ENCODE peak calls at places on chromosomes 11 and 22, in nine cellular contexts. E is neuronal stem cell, Y is IMR-90, K is mesendoderm, Z is A549, D is neural progenitor cell, X is keratinocyte, S is GM23338, V is MM.1S. O is an unnamed sample.

GRCh38 chr11:131534031-131534430 is 163.6 kb downstream of the NTM start:
- DNase-seq in E (no peak), Y (no peak), K (no peak), Z (no peak), D (no peak), X (no peak), S (no peak), V (no peak), O (no peak)

GRCh38 chr11:43987384-43988039 is 45.1 kb downstream of the C11orf96 start:
- DNase-seq in E (no peak), Y (peak), K (peak), Z (no peak), D (no peak), X (no peak), S (no peak), V (no peak), O (peak)

GRCh38 chr11:128361451-128362020 is 225.8 kb downstream of the ETS1 start:
- DNase-seq in E (no peak), Y (peak), K (no peak), Z (no peak), D (no peak), X (no peak), S (no peak), V (peak), O (peak)

GRCh38 chr11:121723261-121723741 is 270.5 kb upstream of the SORL1-AS1 start:
- DNase-seq in E (no peak), Y (no peak), K (peak), Z (no peak), D (peak), X (no peak), S (peak), V (no peak), O (peak)

GRCh38 chr11:10550503-10550902 is 9.5 kb upstream of the RNF141 start:
- DNase-seq in E (no peak), Y (peak), K (no peak), Z (no peak), D (no peak), X (no peak), S (no peak), V (no peak), O (peak)

GRCh38 chr11:2834893-2835767 is 50.4 kb downstream of the CDKN1C start:
- DNase-seq in E (no peak), Y (peak), K (peak), Z (no peak), D (no peak), X (no peak), S (no peak), V (no peak), O (no peak)

GRCh38 chr11:2795491-2795991 is 90.0 kb downstream of the CDKN1C start:
- DNase-seq in E (no peak), Y (no peak), K (no peak), Z (no peak), D (no peak), X (no peak), S (no peak), V (no peak), O (no peak)

GRCh38 chr11:56885182-56885581 is 103.5 kb upstream of the OR5AK2 start:
- DNase-seq in E (peak), Y (no peak), K (peak), Z (no peak), D (peak), X (no peak), S (peak), V (no peak), O (no peak)

GRCh38 chr22:22720724-22721261 is 76.4 kb downstream of the GGTLC2 start:
- DNase-seq in E (no peak), Y (no peak), K (no peak), Z (no peak), D (no peak), X (no peak), S (no peak), V (peak), O (peak)

GRCh38 chr22:48949375-48950149 is 878.1 kb downstream of the BRD1 start:
- DNase-seq in E (no peak), Y (no peak), K (no peak), Z (no peak), D (no peak), X (no peak), S (no peak), V (no peak), O (no peak)

GRCh38 chr11:3227568-3228444 is 4.4 kb downstream of the MRGPRE start:
- DNase-seq in E (no peak), Y (no peak), K (no peak), Z (no peak), D (no peak), X (no peak), S (no peak), V (no peak), O (no peak)

GRCh38 chr22:30292069-30292970 is 3.0 kb upstream of the CASTOR1 start:
- DNase-seq in E (no peak), Y (no peak), K (no peak), Z (no peak), D (no peak), X (no peak), S (no peak), V (no peak), O (no peak)

GRCh38 chr11:7495997-7496545 is 10.8 kb downstream of the OLFML1 start:
- DNase-seq in E (no peak), Y (no peak), K (no peak), Z (no peak), D (no peak), X (no peak), S (no peak), V (no peak), O (no peak)

GRCh38 chr11:47426062-47426956 is at the start of gene PSMC3:
- DNase-seq in E (peak), Y (peak), K (peak), Z (peak), D (peak), X (peak), S (peak), V (peak), O (peak)

GRCh38 chr11:9664276-9665171 is 647 bp downstream of the SWAP70 start:
- DNase-seq in E (no peak), Y (peak), K (peak), Z (peak), D (peak), X (no peak), S (peak), V (peak), O (peak)

DNA sequence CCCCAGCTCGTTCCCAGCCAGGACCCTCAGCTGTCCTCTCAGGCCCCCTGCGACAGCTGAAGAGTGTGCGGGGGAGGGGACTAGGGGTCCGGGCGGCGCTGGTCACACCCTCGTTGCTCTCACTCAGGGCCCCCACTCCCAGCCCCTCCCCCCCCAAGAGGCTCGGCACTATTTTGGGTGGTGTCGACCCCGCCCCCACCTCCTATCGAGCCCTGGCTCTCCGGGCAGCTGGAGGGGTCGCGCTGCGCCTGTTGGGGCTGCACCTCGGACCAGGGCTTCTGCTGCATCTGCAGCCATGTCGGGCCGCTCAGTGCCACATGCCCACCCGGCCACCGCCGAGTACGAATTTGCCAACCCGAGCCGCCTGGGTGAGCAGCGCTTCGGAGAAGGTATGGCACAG is at the start of gene HSPB2:
- DNase-seq in E (no peak), Y (no peak), K (no peak), Z (no peak), D (no peak), X (no peak), S (peak), V (no peak), O (peak)
- H3K27ac ChIP-seq in E (no peak), Y (peak), K (no peak), Z (peak), D (no peak), X (no peak), S (no peak), V (no peak), O (peak)

DNA sequence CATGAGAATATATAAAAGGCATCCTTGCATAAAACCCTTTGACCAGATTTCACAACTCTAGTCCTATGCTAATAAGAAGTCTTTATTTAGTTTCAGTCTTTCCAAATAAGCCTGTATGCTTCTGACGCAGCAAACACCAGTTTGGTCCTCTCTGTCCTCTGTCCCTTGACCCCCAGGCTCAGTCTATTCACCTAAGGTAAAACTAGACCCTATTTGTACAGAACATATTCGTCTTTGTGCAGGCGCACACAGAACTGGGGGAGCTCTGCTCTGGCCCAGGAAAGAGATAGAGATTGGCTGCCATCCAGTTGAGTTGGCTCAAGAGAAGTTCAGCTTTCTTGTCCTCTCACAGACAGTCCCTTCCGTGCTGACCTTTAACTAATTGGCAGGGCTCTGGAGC is 21.0 kb upstream of the PSMA1 start:
- DNase-seq in E (no peak), Y (no peak), K (no peak), Z (no peak), D (no peak), X (no peak), S (no peak), V (no peak), O (no peak)
- H3K4me2 ChIP-seq in E (no peak), Y (no peak), K (no peak), Z (no peak), D (no peak), X (no peak), S (peak), V (no peak), O (no peak)

GRCh38 chr22:25714070-25714469 is 27.9 kb upstream of the MYO18B start:
- DNase-seq in E (no peak), Y (no peak), K (no peak), Z (no peak), D (no peak), X (no peak), S (no peak), V (no peak), O (no peak)
- H3K27ac ChIP-seq in E (no peak), Y (no peak), K (no peak), Z (no peak), D (no peak), X (no peak), S (no peak), V (no peak), O (no peak)

GRCh38 chr11:115920841-115921480 is 416.7 kb upstream of the CADM1 start:
- DNase-seq in E (no peak), Y (no peak), K (no peak), Z (no peak), D (peak), X (no peak), S (no peak), V (no peak), O (no peak)

GRCh38 chr11:115918579-115918978 is 414.4 kb upstream of the CADM1 start:
- DNase-seq in E (no peak), Y (no peak), K (no peak), Z (no peak), D (no peak), X (no peak), S (no peak), V (no peak), O (no peak)

GRCh38 chr11:115921540-115921939 is 417.3 kb upstream of the CADM1 start:
- DNase-seq in E (no peak), Y (no peak), K (no peak), Z (no peak), D (no peak), X (no peak), S (no peak), V (no peak), O (no peak)

GRCh38 chr11:115919341-115920086 is 415.3 kb upstream of the CADM1 start:
- DNase-seq in E (no peak), Y (peak), K (peak), Z (peak), D (no peak), X (no peak), S (no peak), V (no peak), O (no peak)

DNA sequence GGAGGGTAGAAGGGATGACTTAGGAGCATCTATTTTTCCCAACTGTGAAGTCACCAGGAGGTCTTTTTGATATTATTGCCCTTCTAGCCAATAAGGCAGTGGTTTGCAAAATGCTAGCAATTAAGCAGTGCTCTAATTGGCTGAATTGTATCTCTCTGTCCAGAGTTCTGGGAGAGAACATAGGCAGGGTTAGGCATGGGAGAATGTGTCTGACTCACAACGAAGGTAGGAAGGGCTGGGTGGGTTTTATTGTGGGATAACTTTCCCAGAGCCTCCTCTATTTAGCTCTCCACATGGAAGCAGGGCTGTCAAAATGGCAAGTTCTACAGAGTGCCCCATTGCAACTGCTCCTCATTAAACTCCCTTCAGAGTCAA is 415.9 kb upstream of the CADM1 start:
- DNase-seq in E (no peak), Y (peak), K (peak), Z (no peak), D (no peak), X (no peak), S (no peak), V (no peak), O (no peak)
- H3K4me2 ChIP-seq in E (no peak), Y (no peak), K (no peak), Z (no peak), D (no peak), X (no peak), S (no peak), V (no peak), O (no peak)

O was measured in GM23248.